ENCODE peak calls at places on chromosomes 2 and 18, in six cellular contexts. Q is pancreas, R is MM.1S, W is lower lobe of right lung, S is K562, T is body of pancreas. U is an unnamed sample.
A peak's percentile ranks its signal among the peaks of the same experiment; 100 is the strongest.

GRCh38 chr2:213816583-213816982 is 532.3 kb downstream of the SPAG16 start:
- DNase-seq in Q (no peak), R (no peak), W (no peak), S (no peak), T (no peak), U (no peak)

GRCh38 chr2:19857100-19857499 is 44.7 kb downstream of the TTC32 start:
- DNase-seq in Q (no peak), R (no peak), W (no peak), S (no peak), T (no peak), U (no peak)

GRCh38 chr2:45105050-45105582 is 95.9 kb upstream of the SIX2 start:
- DNase-seq in Q (no peak), R (no peak), W (no peak), S (no peak), T (no peak), U (no peak)

GRCh38 chr2:27723372-27724144 is 48.0 kb upstream of the MRPL33 start:
- DNase-seq in Q (peak; percentile 66), R (peak; percentile 43), W (peak; percentile 61), S (peak; percentile 67), T (peak; percentile 86), U (peak; percentile 80)

GRCh38 chr2:1740714-1741584 is 3.4 kb downstream of the PXDN start:
- DNase-seq in Q (no peak), R (no peak), W (peak; percentile 28), S (no peak), T (no peak), U (peak; percentile 30)

GRCh38 chr2:96971926-96972444 is 14.4 kb downstream of the FAM178B start:
- DNase-seq in Q (no peak), R (no peak), W (no peak), S (no peak), T (no peak), U (no peak)

GRCh38 chr2:104658149-104658839 is 195.6 kb upstream of the POU3F3 start:
- DNase-seq in Q (peak; percentile 16), R (no peak), W (peak; percentile 76), S (no peak), T (no peak), U (peak; percentile 53)

GRCh38 chr2:190267302-190267701 is 52.3 kb downstream of the HIBCH start:
- DNase-seq in Q (no peak), R (no peak), W (no peak), S (no peak), T (no peak), U (no peak)

GRCh38 chr18:67200665-67201064 is 315.9 kb downstream of the DSEL start:
- DNase-seq in Q (no peak), R (no peak), W (no peak), S (no peak), T (no peak), U (no peak)

GRCh38 chr2:66575625-66576371 is 140.9 kb downstream of the MEIS1 start:
- DNase-seq in Q (peak; percentile 67), R (no peak), W (peak; percentile 53), S (peak; percentile 37), T (peak; percentile 56), U (peak; percentile 41)

GRCh38 chr2:66578067-66578852 is 143.3 kb downstream of the MEIS1 start:
- DNase-seq in Q (peak; percentile 80), R (no peak), W (no peak), S (no peak), T (peak; percentile 73), U (no peak)

GRCh38 chr2:66576381-66577330 is 141.7 kb downstream of the MEIS1 start:
- DNase-seq in Q (peak; percentile 78), R (no peak), W (no peak), S (no peak), T (peak; percentile 70), U (no peak)

GRCh38 chr2:66578853-66579158 is 143.9 kb downstream of the MEIS1 start:
- DNase-seq in Q (no peak), R (no peak), W (no peak), S (no peak), T (no peak), U (no peak)

GRCh38 chr2:66577331-66578041 is 142.6 kb downstream of the MEIS1 start:
- DNase-seq in Q (peak; percentile 59), R (no peak), W (no peak), S (no peak), T (peak; percentile 59), U (no peak)
- H3K27me3 ChIP-seq in Q (no peaks in the 10 kb centered on the region), R (no peaks in the 10 kb centered on the region), W (peaks cover 75% of the 10 kb centered on the region), S (peaks cover 36% of the 10 kb centered on the region), T (no peaks in the 10 kb centered on the region), U (peaks cover 76% of the 10 kb centered on the region)

GRCh38 chr2:63053235-63053888 is 2.7 kb downstream of the OTX1 start:
- DNase-seq in Q (no peak), R (no peak), W (no peak), S (no peak), T (no peak), U (no peak)
- H3K27me3 ChIP-seq in Q (peaks cover 6% of the 10 kb centered on the region), R (no peaks in the 10 kb centered on the region), W (peaks cover 100% of the 10 kb centered on the region), S (no peaks in the 10 kb centered on the region), T (peaks cover 26% of the 10 kb centered on the region), U (peaks cover 96% of the 10 kb centered on the region)

GRCh38 chr2:241230435-241230834 is 42.0 kb downstream of the ANO7 start:
- DNase-seq in Q (no peak), R (no peak), W (peak; percentile 24), S (no peak), T (peak; percentile 44), U (no peak)
- H3K27me3 ChIP-seq in Q (no peaks in the 10 kb centered on the region), R (no peaks in the 10 kb centered on the region), W (no peaks in the 10 kb centered on the region), S (no peaks in the 10 kb centered on the region), T (no peaks in the 10 kb centered on the region), U (no peaks in the 10 kb centered on the region)

GRCh38 chr18:47591429-47591828 is 339.0 kb downstream of the SMAD2 start:
- DNase-seq in Q (no peak), R (no peak), W (no peak), S (no peak), T (no peak), U (no peak)

GRCh38 chr18:47585914-47586313 is 334.5 kb upstream of the SKOR2 start:
- DNase-seq in Q (no peak), R (no peak), W (no peak), S (no peak), T (no peak), U (no peak)

GRCh38 chr18:47585136-47585535 is 333.7 kb upstream of the SKOR2 start:
- DNase-seq in Q (no peak), R (no peak), W (no peak), S (no peak), T (peak; percentile 22), U (no peak)

GRCh38 chr18:47586418-47586817 is 335.0 kb upstream of the SKOR2 start:
- DNase-seq in Q (no peak), R (no peak), W (no peak), S (no peak), T (no peak), U (no peak)

GRCh38 chr18:47587587-47587986 is 336.1 kb upstream of the SKOR2 start:
- DNase-seq in Q (no peak), R (no peak), W (no peak), S (no peak), T (peak; percentile 46), U (no peak)
- H3K27me3 ChIP-seq in Q (no peaks in the 10 kb centered on the region), R (no peaks in the 10 kb centered on the region), W (no peaks in the 10 kb centered on the region), S (no peaks in the 10 kb centered on the region), T (peaks cover 6% of the 10 kb centered on the region), U (no peaks in the 10 kb centered on the region)

GRCh38 chr2:60520477-60520876 is 33.0 kb downstream of the BCL11A start:
- DNase-seq in Q (no peak), R (no peak), W (no peak), S (no peak), T (no peak), U (no peak)

GRCh38 chr2:60518567-60518966 is 34.9 kb downstream of the BCL11A start:
- DNase-seq in Q (no peak), R (no peak), W (no peak), S (no peak), T (no peak), U (no peak)

GRCh38 chr2:60519259-60519863 is 34.1 kb downstream of the BCL11A start:
- DNase-seq in Q (no peak), R (no peak), W (no peak), S (no peak), T (no peak), U (no peak)

GRCh38 chr2:60522462-60522861 is 31.0 kb downstream of the BCL11A start:
- DNase-seq in Q (no peak), R (no peak), W (no peak), S (no peak), T (no peak), U (no peak)

DNA sequence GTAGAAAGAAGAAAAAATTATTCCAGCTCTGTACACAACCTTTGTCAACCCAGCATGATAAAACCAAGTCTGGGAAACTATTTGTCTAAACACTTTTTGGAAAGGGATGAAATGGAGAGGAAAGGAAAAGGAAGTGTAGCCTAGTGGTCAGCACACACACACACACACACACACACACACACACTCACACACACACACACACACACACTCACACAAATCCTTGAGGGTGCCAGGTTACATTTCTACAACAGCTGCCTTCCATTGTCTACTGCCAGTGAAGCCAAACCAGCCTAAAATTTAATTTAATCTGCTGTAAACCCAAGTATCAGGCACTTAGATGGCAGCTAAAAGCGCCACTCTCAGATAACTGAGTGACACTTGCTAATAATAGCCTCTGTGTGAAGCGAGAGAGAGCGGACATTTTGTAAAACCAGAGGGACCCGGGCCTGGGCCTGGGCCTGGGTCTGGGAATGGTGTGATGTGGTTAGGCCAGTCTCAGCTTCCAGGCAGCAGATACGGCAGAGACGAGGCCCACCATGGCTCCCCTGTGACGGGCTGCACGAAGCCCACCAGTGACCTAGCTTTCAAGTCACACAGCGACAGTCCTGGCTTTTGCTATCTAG is 32.4 kb downstream of the BCL11A start:
- DNase-seq in Q (no peak), R (no peak), W (no peak), S (no peak), T (no peak), U (no peak)
- H3K27me3 ChIP-seq in Q (no peaks in the 10 kb centered on the region), R (no peaks in the 10 kb centered on the region), W (no peaks in the 10 kb centered on the region), S (no peaks in the 10 kb centered on the region), T (no peaks in the 10 kb centered on the region), U (no peaks in the 10 kb centered on the region)

DNA sequence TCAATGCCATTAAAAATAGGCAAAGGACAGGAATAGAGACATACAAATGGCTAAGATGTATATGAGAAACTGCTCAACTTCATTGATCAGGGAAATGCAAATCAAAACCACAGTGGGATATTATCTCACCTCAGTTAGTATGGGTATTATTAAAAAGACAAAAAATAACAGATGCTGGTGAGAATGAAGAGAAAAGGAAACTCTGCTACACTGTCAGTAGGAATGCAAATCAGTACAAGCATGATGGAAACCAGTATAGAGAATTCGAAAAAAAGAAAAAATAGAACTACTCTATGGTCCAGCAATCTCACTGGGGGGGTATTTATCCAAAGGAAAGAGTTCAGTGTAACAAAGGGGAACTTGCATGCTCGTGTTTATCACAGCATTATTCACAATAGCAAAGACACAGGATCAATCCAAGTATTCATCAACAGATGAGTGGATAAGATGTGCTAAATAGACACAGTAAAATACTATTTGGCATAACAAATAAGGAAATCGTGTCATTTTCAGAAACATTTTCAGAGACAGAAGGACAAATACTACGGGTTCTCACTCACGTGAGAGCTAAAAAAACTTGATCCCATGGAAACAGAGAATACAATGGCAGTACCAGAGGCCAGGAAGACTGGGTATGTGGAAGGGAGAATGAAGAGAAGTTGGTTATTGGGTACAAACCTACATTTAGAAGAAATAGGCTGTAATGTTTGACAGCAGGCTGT is 60.6 kb downstream of the CCDC74A start:
- DNase-seq in Q (no peak), R (no peak), W (no peak), S (no peak), T (no peak), U (no peak)
- H3K27me3 ChIP-seq in Q (no peaks in the 10 kb centered on the region), R (no peaks in the 10 kb centered on the region), W (no peaks in the 10 kb centered on the region), S (no peaks in the 10 kb centered on the region), T (no peaks in the 10 kb centered on the region), U (no peaks in the 10 kb centered on the region)